ENCODE peak calls at places on chromosomes 7 and 10, in six cellular contexts. One of them, this sample, is unnamed.

GRCh38 chr7:1027285-1028043 is 16.9 kb upstream of the GPR146 start:
- DNase-seq in mesendoderm: peak
- DNase-seq in mesenchymal stem cell: peak
- DNase-seq in H1: peak
- DNase-seq in IMR-90: peak
- DNase-seq in neuronal stem cell: no peak
- DNase-seq in this sample: peak

GRCh38 chr7:118575393-118575948 is 351.0 kb downstream of the ANKRD7 start:
- DNase-seq in neuronal stem cell: no peak
- DNase-seq in H1: no peak
- DNase-seq in mesendoderm: no peak
- DNase-seq in mesenchymal stem cell: no peak
- DNase-seq in IMR-90: no peak
- DNase-seq in this sample: no peak

GRCh38 chr10:8037199-8037801 is 17.2 kb upstream of the GATA3 start:
- DNase-seq in IMR-90: no peak
- DNase-seq in mesenchymal stem cell: no peak
- DNase-seq in H1: peak
- DNase-seq in mesendoderm: peak
- DNase-seq in neuronal stem cell: peak
- DNase-seq in this sample: no peak

GRCh38 chr7:72416846-72417245 is 4.7 kb upstream of the CALN1 start:
- DNase-seq in mesendoderm: no peak
- DNase-seq in neuronal stem cell: no peak
- DNase-seq in IMR-90: no peak
- DNase-seq in H1: no peak
- DNase-seq in mesenchymal stem cell: no peak
- DNase-seq in this sample: no peak

GRCh38 chr7:12256025-12256570 is 45.0 kb downstream of the TMEM106B start:
- DNase-seq in H1: no peak
- DNase-seq in neuronal stem cell: no peak
- DNase-seq in mesendoderm: no peak
- DNase-seq in mesenchymal stem cell: peak
- DNase-seq in IMR-90: peak
- DNase-seq in this sample: no peak

GRCh38 chr10:55820478-55820877 is 540.6 kb downstream of the ZWINT start:
- DNase-seq in H1: no peak
- DNase-seq in mesenchymal stem cell: no peak
- DNase-seq in IMR-90: no peak
- DNase-seq in neuronal stem cell: no peak
- DNase-seq in mesendoderm: peak
- DNase-seq in this sample: no peak

GRCh38 chr7:156088115-156088514 is 275.9 kb upstream of the SHH start:
- DNase-seq in H1: no peak
- DNase-seq in mesendoderm: no peak
- DNase-seq in IMR-90: no peak
- DNase-seq in neuronal stem cell: no peak
- DNase-seq in mesenchymal stem cell: no peak
- DNase-seq in this sample: no peak

GRCh38 chr7:18855796-18856195 is 261.6 kb downstream of the TWIST1 start:
- DNase-seq in neuronal stem cell: no peak
- DNase-seq in mesendoderm: no peak
- DNase-seq in mesenchymal stem cell: no peak
- DNase-seq in H1: no peak
- DNase-seq in IMR-90: peak
- DNase-seq in this sample: no peak

GRCh38 chr7:66043681-66044497 is 31.7 kb upstream of the ASL start:
- DNase-seq in mesendoderm: no peak
- DNase-seq in IMR-90: no peak
- DNase-seq in H1: peak
- DNase-seq in neuronal stem cell: no peak
- DNase-seq in mesenchymal stem cell: peak
- DNase-seq in this sample: peak

GRCh38 chr7:47759056-47759706 is 177.3 kb upstream of the TNS3 start:
- DNase-seq in mesendoderm: no peak
- DNase-seq in mesenchymal stem cell: no peak
- DNase-seq in IMR-90: no peak
- DNase-seq in H1: no peak
- DNase-seq in neuronal stem cell: no peak
- DNase-seq in this sample: no peak

GRCh38 chr7:22389892-22390291 is 32.9 kb upstream of the RAPGEF5 start:
- DNase-seq in mesendoderm: no peak
- DNase-seq in H1: no peak
- DNase-seq in neuronal stem cell: no peak
- DNase-seq in IMR-90: no peak
- DNase-seq in mesenchymal stem cell: no peak
- DNase-seq in this sample: no peak

GRCh38 chr10:26221571-26221970 is 5.0 kb downstream of the GAD2 start:
- DNase-seq in neuronal stem cell: no peak
- DNase-seq in H1: no peak
- DNase-seq in mesendoderm: peak
- DNase-seq in mesenchymal stem cell: no peak
- DNase-seq in IMR-90: no peak
- DNase-seq in this sample: no peak

GRCh38 chr10:70558871-70559810 is 43.4 kb downstream of the PRF1 start:
- DNase-seq in H1: peak
- DNase-seq in mesendoderm: peak
- DNase-seq in IMR-90: peak
- DNase-seq in mesenchymal stem cell: peak
- DNase-seq in neuronal stem cell: no peak
- DNase-seq in this sample: no peak

GRCh38 chr10:132016514-132016913 is 34.8 kb upstream of the BNIP3 start:
- DNase-seq in neuronal stem cell: no peak
- DNase-seq in H1: no peak
- DNase-seq in mesenchymal stem cell: no peak
- DNase-seq in IMR-90: no peak
- DNase-seq in mesendoderm: no peak
- DNase-seq in this sample: no peak

GRCh38 chr7:139737221-139738100 is 40.3 kb downstream of the HIPK2 start:
- DNase-seq in mesenchymal stem cell: peak
- DNase-seq in H1: no peak
- DNase-seq in mesendoderm: no peak
- DNase-seq in neuronal stem cell: no peak
- DNase-seq in IMR-90: peak
- DNase-seq in this sample: no peak

GRCh38 chr7:131607291-131608111 is 51.1 kb upstream of the PODXL start:
- DNase-seq in mesendoderm: peak
- DNase-seq in IMR-90: no peak
- DNase-seq in mesenchymal stem cell: no peak
- DNase-seq in neuronal stem cell: no peak
- DNase-seq in H1: no peak
- DNase-seq in this sample: peak

GRCh38 chr7:105352018-105352612 is 36.6 kb downstream of the SRPK2 start:
- DNase-seq in IMR-90: peak
- DNase-seq in H1: no peak
- DNase-seq in mesenchymal stem cell: peak
- DNase-seq in neuronal stem cell: no peak
- DNase-seq in mesendoderm: no peak
- DNase-seq in this sample: peak

GRCh38 chr7:86025807-86026206 is 617.9 kb upstream of the GRM3 start:
- DNase-seq in neuronal stem cell: no peak
- DNase-seq in H1: no peak
- DNase-seq in mesendoderm: peak
- DNase-seq in mesenchymal stem cell: no peak
- DNase-seq in IMR-90: no peak
- DNase-seq in this sample: no peak

GRCh38 chr7:135684134-135684533 is 21.8 kb downstream of the STMP1 start:
- DNase-seq in IMR-90: peak
- DNase-seq in mesendoderm: peak
- DNase-seq in mesenchymal stem cell: peak
- DNase-seq in neuronal stem cell: no peak
- DNase-seq in H1: no peak
- DNase-seq in this sample: no peak

GRCh38 chr10:21626457-21627161 is 92.6 kb downstream of the MLLT10 start:
- DNase-seq in mesendoderm: no peak
- DNase-seq in mesenchymal stem cell: no peak
- DNase-seq in H1: no peak
- DNase-seq in neuronal stem cell: no peak
- DNase-seq in IMR-90: peak
- DNase-seq in this sample: no peak

GRCh38 chr7:84970683-84971082 is 216.2 kb downstream of the SEMA3D start:
- DNase-seq in H1: no peak
- DNase-seq in mesenchymal stem cell: no peak
- DNase-seq in mesendoderm: no peak
- DNase-seq in neuronal stem cell: no peak
- DNase-seq in IMR-90: no peak
- DNase-seq in this sample: no peak

GRCh38 chr10:113894581-113894980 is 40.1 kb downstream of the NHLRC2 start:
- DNase-seq in mesenchymal stem cell: no peak
- DNase-seq in mesendoderm: no peak
- DNase-seq in IMR-90: no peak
- DNase-seq in H1: no peak
- DNase-seq in neuronal stem cell: no peak
- DNase-seq in this sample: no peak

GRCh38 chr7:158495780-158496179 is 91.8 kb downstream of the PTPRN2 start:
- DNase-seq in H1: peak
- DNase-seq in IMR-90: no peak
- DNase-seq in neuronal stem cell: peak
- DNase-seq in mesendoderm: peak
- DNase-seq in mesenchymal stem cell: no peak
- DNase-seq in this sample: peak

GRCh38 chr10:51422311-51423120 is 276.9 kb downstream of the CSTF2T start:
- DNase-seq in mesenchymal stem cell: peak
- DNase-seq in mesendoderm: peak
- DNase-seq in neuronal stem cell: no peak
- DNase-seq in IMR-90: peak
- DNase-seq in H1: peak
- DNase-seq in this sample: peak

DNA sequence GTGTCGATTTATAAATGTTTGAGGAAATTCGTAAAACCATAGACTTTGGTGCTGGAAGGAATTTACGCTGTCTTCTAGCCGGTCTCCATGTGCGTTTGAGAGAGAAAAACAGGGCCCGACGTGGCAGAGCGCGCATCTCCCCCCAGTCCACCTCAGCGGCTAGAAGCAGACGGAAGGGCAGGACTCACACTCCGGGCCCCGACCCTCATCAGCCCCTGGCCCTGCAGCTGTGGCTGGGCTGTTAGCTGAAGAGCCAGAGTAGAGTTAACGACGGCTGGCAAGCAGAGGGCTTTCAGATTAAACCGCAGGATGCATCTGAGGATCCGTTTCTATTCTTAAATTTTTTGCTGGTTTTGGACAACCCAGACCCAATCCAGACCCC is 1.5 kb upstream of the TBX20 start:
- DNase-seq in neuronal stem cell: no peak
- DNase-seq in H1: peak
- DNase-seq in mesenchymal stem cell: no peak
- DNase-seq in mesendoderm: peak
- DNase-seq in IMR-90: no peak
- DNase-seq in this sample: no peak
- H3K4me3 ChIP-seq in neuronal stem cell: no peak
- H3K4me3 ChIP-seq in H1: no peak
- H3K4me3 ChIP-seq in mesenchymal stem cell: no peak
- H3K4me3 ChIP-seq in mesendoderm: no peak
- H3K4me3 ChIP-seq in IMR-90: no peak
- H3K4me3 ChIP-seq in this sample: no peak

DNA sequence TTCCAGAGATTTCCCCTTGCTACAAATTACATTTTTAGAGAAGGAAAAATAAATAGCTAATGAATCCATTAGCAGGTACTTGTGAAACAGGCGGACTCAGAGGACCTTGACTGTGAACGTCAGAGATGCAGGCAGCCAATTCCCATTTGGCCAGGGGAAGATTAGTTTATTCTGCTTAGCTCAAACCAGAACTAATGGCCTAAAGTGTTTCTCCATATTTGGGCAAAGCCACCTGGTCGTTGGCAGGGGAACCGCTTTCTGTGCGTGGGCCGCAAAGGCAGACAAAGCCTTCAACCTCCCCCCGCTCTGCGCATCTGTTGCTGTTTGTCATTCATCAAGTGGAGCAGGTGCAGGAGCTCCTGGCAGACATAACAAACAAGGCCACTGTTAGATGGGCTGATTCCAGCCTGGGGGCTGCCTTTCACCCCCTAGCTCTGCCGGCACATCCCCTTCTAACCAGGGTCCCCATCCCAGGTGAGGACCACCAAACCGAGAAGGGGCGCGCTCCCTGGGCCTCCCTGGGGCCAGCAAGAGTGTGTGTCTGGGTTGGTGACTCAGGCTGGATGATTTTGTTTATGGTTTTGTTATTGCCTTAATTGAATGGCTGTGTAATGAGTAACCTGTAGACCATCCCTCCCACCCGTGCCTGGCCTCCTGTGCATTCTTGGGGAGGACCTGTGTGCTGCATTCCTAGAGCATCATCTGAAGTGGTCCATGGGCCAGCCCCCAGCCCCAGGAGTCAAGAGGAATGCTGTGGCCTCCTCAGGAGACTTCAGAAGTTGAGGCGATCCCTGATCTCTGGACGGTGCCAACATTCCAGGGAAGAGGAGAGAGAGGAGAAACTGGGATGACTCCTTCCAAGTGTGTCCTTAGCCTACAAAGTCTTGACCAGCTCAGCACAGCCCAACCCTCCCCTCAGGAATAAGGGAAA is 14.5 kb upstream of the CPA1 start:
- DNase-seq in IMR-90: peak
- DNase-seq in H1: no peak
- DNase-seq in mesendoderm: peak
- DNase-seq in neuronal stem cell: no peak
- DNase-seq in mesenchymal stem cell: peak
- DNase-seq in this sample: no peak
- H3K4ac ChIP-seq in IMR-90: peak
- H3K4ac ChIP-seq in H1: no peak
- H3K4ac ChIP-seq in mesendoderm: no peak
- H3K4ac ChIP-seq in neuronal stem cell: no peak
- H3K4ac ChIP-seq in mesenchymal stem cell: peak
- H3K4ac ChIP-seq in this sample: no peak

DNA sequence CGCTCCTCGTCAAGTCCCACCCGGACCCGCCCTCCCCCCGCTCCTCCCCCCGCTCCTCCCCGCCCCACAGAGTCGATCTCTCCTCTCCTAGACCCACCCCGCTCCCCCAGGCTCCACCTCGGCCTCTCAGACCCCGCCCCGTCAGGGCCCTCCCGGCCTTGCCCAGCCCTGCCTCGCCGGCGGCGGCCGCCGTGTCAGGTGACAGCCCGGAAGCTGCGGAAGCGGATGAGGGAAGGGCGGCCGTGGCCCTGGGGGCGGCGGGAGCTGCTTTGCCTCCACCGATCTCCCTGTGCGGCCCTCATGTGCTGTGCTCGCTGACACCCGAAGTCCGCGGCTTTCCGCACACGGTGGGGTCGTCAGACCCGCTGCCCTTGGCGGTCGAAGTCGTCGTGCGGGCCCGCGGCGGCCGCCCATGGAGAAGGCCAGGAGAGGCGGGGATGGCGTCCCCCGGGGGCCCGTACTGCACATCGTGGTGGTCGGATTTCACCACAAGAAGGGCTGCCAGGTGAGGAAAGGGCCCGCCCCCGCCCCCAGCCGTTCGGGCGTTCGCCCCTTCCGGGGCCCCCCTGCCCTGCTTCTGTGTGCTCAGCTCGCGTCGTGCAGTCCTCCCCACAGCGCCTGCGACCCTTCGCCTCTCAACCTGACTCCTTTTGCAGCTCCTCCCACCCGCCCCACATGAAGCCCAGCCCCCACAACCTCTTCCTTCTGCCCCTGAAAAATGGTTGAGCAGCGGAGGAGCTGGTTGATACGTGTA is at the start of gene AVL9:
- DNase-seq in IMR-90: peak
- DNase-seq in H1: peak
- DNase-seq in neuronal stem cell: peak
- DNase-seq in mesenchymal stem cell: peak
- DNase-seq in mesendoderm: peak
- DNase-seq in this sample: peak
- H3K18ac ChIP-seq in IMR-90: peak
- H3K18ac ChIP-seq in H1: peak
- H3K18ac ChIP-seq in neuronal stem cell: peak
- H3K18ac ChIP-seq in mesenchymal stem cell: peak
- H3K18ac ChIP-seq in mesendoderm: peak
- H3K18ac ChIP-seq in this sample: peak

GRCh38 chr7:7688956-7689355 is 29.5 kb downstream of the RPA3 start:
- DNase-seq in IMR-90: no peak
- DNase-seq in mesendoderm: no peak
- DNase-seq in mesenchymal stem cell: no peak
- DNase-seq in neuronal stem cell: no peak
- DNase-seq in H1: no peak
- DNase-seq in this sample: no peak
- H3K4me3 ChIP-seq in IMR-90: no peak
- H3K4me3 ChIP-seq in mesendoderm: no peak
- H3K4me3 ChIP-seq in mesenchymal stem cell: no peak
- H3K4me3 ChIP-seq in neuronal stem cell: no peak
- H3K4me3 ChIP-seq in H1: no peak
- H3K4me3 ChIP-seq in this sample: no peak